ENCODE peak calls at places on chromosomes 3 and 15, in eight cellular contexts. One of them, this sample, is unnamed.

GRCh38 chr3:66723231-66723630 is 222.4 kb upstream of the LRIG1 start:
- DNase-seq in progenitor cell of endocrine pancreas: no peak
- DNase-seq in dorsolateral prefrontal cortex: no peak
- DNase-seq in NCI-H774: no peak
- DNase-seq in breast epithelium: no peak
- DNase-seq in adrenal gland: no peak
- DNase-seq in naive thymus-derived CD8-positive, alpha-beta T cell: no peak
- DNase-seq in body of pancreas: no peak
- DNase-seq in this sample: no peak

GRCh38 chr3:52086939-52087675 is 30.7 kb upstream of the DUSP7 start:
- DNase-seq in progenitor cell of endocrine pancreas: no peak
- DNase-seq in adrenal gland: no peak
- DNase-seq in dorsolateral prefrontal cortex: no peak
- DNase-seq in naive thymus-derived CD8-positive, alpha-beta T cell: no peak
- DNase-seq in body of pancreas: no peak
- DNase-seq in NCI-H774: no peak
- DNase-seq in breast epithelium: no peak
- DNase-seq in this sample: no peak

GRCh38 chr3:117527346-117527745 is 817.8 kb downstream of the TUSC7 start:
- DNase-seq in body of pancreas: no peak
- DNase-seq in progenitor cell of endocrine pancreas: no peak
- DNase-seq in adrenal gland: no peak
- DNase-seq in NCI-H774: no peak
- DNase-seq in breast epithelium: no peak
- DNase-seq in naive thymus-derived CD8-positive, alpha-beta T cell: no peak
- DNase-seq in dorsolateral prefrontal cortex: no peak
- DNase-seq in this sample: no peak

GRCh38 chr15:49196856-49197255 is 26.8 kb downstream of the GALK2 start:
- DNase-seq in breast epithelium: no peak
- DNase-seq in progenitor cell of endocrine pancreas: no peak
- DNase-seq in NCI-H774: no peak
- DNase-seq in dorsolateral prefrontal cortex: no peak
- DNase-seq in adrenal gland: no peak
- DNase-seq in naive thymus-derived CD8-positive, alpha-beta T cell: no peak
- DNase-seq in body of pancreas: no peak
- DNase-seq in this sample: no peak

GRCh38 chr15:78715439-78715838 is 74.4 kb upstream of the CHRNB4 start:
- DNase-seq in body of pancreas: no peak
- DNase-seq in NCI-H774: no peak
- DNase-seq in breast epithelium: no peak
- DNase-seq in naive thymus-derived CD8-positive, alpha-beta T cell: no peak
- DNase-seq in adrenal gland: no peak
- DNase-seq in progenitor cell of endocrine pancreas: no peak
- DNase-seq in dorsolateral prefrontal cortex: no peak
- DNase-seq in this sample: no peak

GRCh38 chr15:68354268-68354667 is 76.7 kb downstream of the FEM1B start:
- DNase-seq in NCI-H774: no peak
- DNase-seq in adrenal gland: no peak
- DNase-seq in progenitor cell of endocrine pancreas: no peak
- DNase-seq in naive thymus-derived CD8-positive, alpha-beta T cell: no peak
- DNase-seq in body of pancreas: no peak
- DNase-seq in breast epithelium: no peak
- DNase-seq in dorsolateral prefrontal cortex: no peak
- DNase-seq in this sample: no peak

GRCh38 chr3:54900954-54901591 is 26.8 kb downstream of the LRTM1 start:
- DNase-seq in body of pancreas: no peak
- DNase-seq in naive thymus-derived CD8-positive, alpha-beta T cell: no peak
- DNase-seq in adrenal gland: peak
- DNase-seq in NCI-H774: no peak
- DNase-seq in progenitor cell of endocrine pancreas: no peak
- DNase-seq in breast epithelium: no peak
- DNase-seq in dorsolateral prefrontal cortex: no peak
- DNase-seq in this sample: no peak

GRCh38 chr15:34318277-34319079 is 19.1 kb downstream of the SLC12A6 start:
- DNase-seq in progenitor cell of endocrine pancreas: no peak
- DNase-seq in body of pancreas: peak
- DNase-seq in adrenal gland: peak
- DNase-seq in dorsolateral prefrontal cortex: no peak
- DNase-seq in breast epithelium: peak
- DNase-seq in NCI-H774: peak
- DNase-seq in naive thymus-derived CD8-positive, alpha-beta T cell: no peak
- DNase-seq in this sample: peak

GRCh38 chr3:29922990-29923746 is 642.3 kb downstream of the RBMS3 start:
- DNase-seq in body of pancreas: peak
- DNase-seq in breast epithelium: no peak
- DNase-seq in NCI-H774: no peak
- DNase-seq in progenitor cell of endocrine pancreas: no peak
- DNase-seq in adrenal gland: no peak
- DNase-seq in dorsolateral prefrontal cortex: no peak
- DNase-seq in naive thymus-derived CD8-positive, alpha-beta T cell: no peak
- DNase-seq in this sample: no peak

GRCh38 chr3:49868951-49869454 is 703 bp downstream of the CAMKV start:
- DNase-seq in naive thymus-derived CD8-positive, alpha-beta T cell: no peak
- DNase-seq in breast epithelium: no peak
- DNase-seq in NCI-H774: no peak
- DNase-seq in body of pancreas: no peak
- DNase-seq in progenitor cell of endocrine pancreas: no peak
- DNase-seq in dorsolateral prefrontal cortex: peak
- DNase-seq in adrenal gland: no peak
- DNase-seq in this sample: no peak

GRCh38 chr3:38636464-38636863 is 13.0 kb downstream of the SCN5A start:
- DNase-seq in dorsolateral prefrontal cortex: no peak
- DNase-seq in breast epithelium: no peak
- DNase-seq in progenitor cell of endocrine pancreas: no peak
- DNase-seq in NCI-H774: no peak
- DNase-seq in body of pancreas: no peak
- DNase-seq in adrenal gland: no peak
- DNase-seq in naive thymus-derived CD8-positive, alpha-beta T cell: no peak
- DNase-seq in this sample: no peak

GRCh38 chr3:105837143-105837740 is 31.6 kb downstream of the CBLB start:
- DNase-seq in progenitor cell of endocrine pancreas: no peak
- DNase-seq in naive thymus-derived CD8-positive, alpha-beta T cell: no peak
- DNase-seq in adrenal gland: no peak
- DNase-seq in body of pancreas: no peak
- DNase-seq in dorsolateral prefrontal cortex: no peak
- DNase-seq in NCI-H774: no peak
- DNase-seq in breast epithelium: no peak
- DNase-seq in this sample: peak

GRCh38 chr15:58543664-58544335 is 112.0 kb downstream of the LIPC start:
- DNase-seq in naive thymus-derived CD8-positive, alpha-beta T cell: no peak
- DNase-seq in NCI-H774: no peak
- DNase-seq in adrenal gland: no peak
- DNase-seq in progenitor cell of endocrine pancreas: no peak
- DNase-seq in breast epithelium: no peak
- DNase-seq in body of pancreas: no peak
- DNase-seq in dorsolateral prefrontal cortex: no peak
- DNase-seq in this sample: no peak

GRCh38 chr3:79018671-79019136 is 749.1 kb downstream of the ROBO1 start:
- DNase-seq in NCI-H774: no peak
- DNase-seq in naive thymus-derived CD8-positive, alpha-beta T cell: peak
- DNase-seq in adrenal gland: peak
- DNase-seq in body of pancreas: peak
- DNase-seq in progenitor cell of endocrine pancreas: peak
- DNase-seq in dorsolateral prefrontal cortex: peak
- DNase-seq in breast epithelium: no peak
- DNase-seq in this sample: no peak

GRCh38 chr3:182596673-182597410 is 196.5 kb upstream of the ATP11B start:
- DNase-seq in body of pancreas: no peak
- DNase-seq in adrenal gland: no peak
- DNase-seq in naive thymus-derived CD8-positive, alpha-beta T cell: no peak
- DNase-seq in dorsolateral prefrontal cortex: no peak
- DNase-seq in progenitor cell of endocrine pancreas: no peak
- DNase-seq in breast epithelium: no peak
- DNase-seq in NCI-H774: peak
- DNase-seq in this sample: no peak

GRCh38 chr3:47452460-47453215 is 23.1 kb downstream of the SCAP start:
- DNase-seq in dorsolateral prefrontal cortex: no peak
- DNase-seq in naive thymus-derived CD8-positive, alpha-beta T cell: no peak
- DNase-seq in breast epithelium: peak
- DNase-seq in progenitor cell of endocrine pancreas: no peak
- DNase-seq in body of pancreas: no peak
- DNase-seq in adrenal gland: peak
- DNase-seq in NCI-H774: no peak
- DNase-seq in this sample: no peak

GRCh38 chr15:94229591-94230365 is 1.6 kb upstream of the MCTP2 start:
- DNase-seq in dorsolateral prefrontal cortex: no peak
- DNase-seq in body of pancreas: no peak
- DNase-seq in adrenal gland: no peak
- DNase-seq in breast epithelium: no peak
- DNase-seq in naive thymus-derived CD8-positive, alpha-beta T cell: peak
- DNase-seq in progenitor cell of endocrine pancreas: no peak
- DNase-seq in NCI-H774: no peak
- DNase-seq in this sample: peak

GRCh38 chr3:45545476-45545875 is 49.1 kb upstream of the LIMD1 start:
- DNase-seq in naive thymus-derived CD8-positive, alpha-beta T cell: no peak
- DNase-seq in breast epithelium: no peak
- DNase-seq in adrenal gland: peak
- DNase-seq in body of pancreas: peak
- DNase-seq in progenitor cell of endocrine pancreas: no peak
- DNase-seq in dorsolateral prefrontal cortex: peak
- DNase-seq in NCI-H774: no peak
- DNase-seq in this sample: no peak

GRCh38 chr3:169907476-169907875 is 3.9 kb upstream of the SAMD7 start:
- DNase-seq in adrenal gland: no peak
- DNase-seq in progenitor cell of endocrine pancreas: no peak
- DNase-seq in breast epithelium: no peak
- DNase-seq in body of pancreas: no peak
- DNase-seq in dorsolateral prefrontal cortex: no peak
- DNase-seq in NCI-H774: no peak
- DNase-seq in naive thymus-derived CD8-positive, alpha-beta T cell: no peak
- DNase-seq in this sample: no peak